ENCODE peak calls at places on chromosomes 4 and X, in nine cellular contexts. One of them, this sample, is unnamed.

GRCh38 chrX:23888887-23889501 is 18.7 kb downstream of the APOO start:
- DNase-seq in pons: no peak
- DNase-seq in activated T-cell treated with anti-CD3 and anti-CD28 coated beads, Interleukin-2, amount 50 U/mL, for 1 hour: no peak
- DNase-seq in activated CD4-positive, alpha-beta memory T cell treated with anti-CD3 and anti-CD28 coated beads, Interleukin-2, amount 10 ng/mL, durations not matched to agents 7 days and 5 days: no peak
- DNase-seq in GOT3: no peak
- DNase-seq in activated CD8-positive, alpha-beta memory T cell treated with anti-CD3 and anti-CD28 coated beads for 4 hours: no peak
- DNase-seq in T-helper 1 cell: no peak
- DNase-seq in NCI-H1092 treated with DMSO at 0.1 percent for 48 hours: no peak
- DNase-seq in NCI-H2029: no peak
- DNase-seq in this sample: no peak

GRCh38 chr4:102449751-102450352 is 51.3 kb upstream of the NFKB1 start:
- DNase-seq in pons: peak; percentile 90
- DNase-seq in activated T-cell treated with anti-CD3 and anti-CD28 coated beads, Interleukin-2, amount 50 U/mL, for 1 hour: no peak
- DNase-seq in activated CD4-positive, alpha-beta memory T cell treated with anti-CD3 and anti-CD28 coated beads, Interleukin-2, amount 10 ng/mL, durations not matched to agents 7 days and 5 days: peak; percentile 60
- DNase-seq in GOT3: no peak
- DNase-seq in activated CD8-positive, alpha-beta memory T cell treated with anti-CD3 and anti-CD28 coated beads for 4 hours: peak; percentile 17
- DNase-seq in T-helper 1 cell: peak; percentile 75
- DNase-seq in NCI-H1092 treated with DMSO at 0.1 percent for 48 hours: peak; percentile 79
- DNase-seq in NCI-H2029: peak; percentile 58
- DNase-seq in this sample: peak; percentile 45

GRCh38 chr4:4284827-4285618 is 4.9 kb downstream of the LYAR start:
- DNase-seq in pons: no peak
- DNase-seq in activated T-cell treated with anti-CD3 and anti-CD28 coated beads, Interleukin-2, amount 50 U/mL, for 1 hour: no peak
- DNase-seq in activated CD4-positive, alpha-beta memory T cell treated with anti-CD3 and anti-CD28 coated beads, Interleukin-2, amount 10 ng/mL, durations not matched to agents 7 days and 5 days: no peak
- DNase-seq in GOT3: no peak
- DNase-seq in activated CD8-positive, alpha-beta memory T cell treated with anti-CD3 and anti-CD28 coated beads for 4 hours: no peak
- DNase-seq in T-helper 1 cell: no peak
- DNase-seq in NCI-H1092 treated with DMSO at 0.1 percent for 48 hours: no peak
- DNase-seq in NCI-H2029: peak; percentile 4
- DNase-seq in this sample: no peak

GRCh38 chrX:11953615-11954014 is 184.7 kb upstream of the FRMPD4 start:
- DNase-seq in pons: no peak
- DNase-seq in activated T-cell treated with anti-CD3 and anti-CD28 coated beads, Interleukin-2, amount 50 U/mL, for 1 hour: no peak
- DNase-seq in activated CD4-positive, alpha-beta memory T cell treated with anti-CD3 and anti-CD28 coated beads, Interleukin-2, amount 10 ng/mL, durations not matched to agents 7 days and 5 days: no peak
- DNase-seq in GOT3: no peak
- DNase-seq in activated CD8-positive, alpha-beta memory T cell treated with anti-CD3 and anti-CD28 coated beads for 4 hours: no peak
- DNase-seq in T-helper 1 cell: no peak
- DNase-seq in NCI-H1092 treated with DMSO at 0.1 percent for 48 hours: no peak
- DNase-seq in NCI-H2029: no peak
- DNase-seq in this sample: no peak

GRCh38 chr4:187084696-187085095 is 361.0 kb upstream of the FAT1 start:
- DNase-seq in pons: no peak
- DNase-seq in activated T-cell treated with anti-CD3 and anti-CD28 coated beads, Interleukin-2, amount 50 U/mL, for 1 hour: no peak
- DNase-seq in activated CD4-positive, alpha-beta memory T cell treated with anti-CD3 and anti-CD28 coated beads, Interleukin-2, amount 10 ng/mL, durations not matched to agents 7 days and 5 days: no peak
- DNase-seq in GOT3: no peak
- DNase-seq in activated CD8-positive, alpha-beta memory T cell treated with anti-CD3 and anti-CD28 coated beads for 4 hours: no peak
- DNase-seq in T-helper 1 cell: no peak
- DNase-seq in NCI-H1092 treated with DMSO at 0.1 percent for 48 hours: no peak
- DNase-seq in NCI-H2029: no peak
- DNase-seq in this sample: no peak

GRCh38 chr4:81137446-81137845 is 77.6 kb downstream of the PRKG2 start:
- DNase-seq in pons: no peak
- DNase-seq in activated T-cell treated with anti-CD3 and anti-CD28 coated beads, Interleukin-2, amount 50 U/mL, for 1 hour: no peak
- DNase-seq in activated CD4-positive, alpha-beta memory T cell treated with anti-CD3 and anti-CD28 coated beads, Interleukin-2, amount 10 ng/mL, durations not matched to agents 7 days and 5 days: no peak
- DNase-seq in GOT3: no peak
- DNase-seq in activated CD8-positive, alpha-beta memory T cell treated with anti-CD3 and anti-CD28 coated beads for 4 hours: no peak
- DNase-seq in T-helper 1 cell: no peak
- DNase-seq in NCI-H1092 treated with DMSO at 0.1 percent for 48 hours: no peak
- DNase-seq in NCI-H2029: no peak
- DNase-seq in this sample: no peak

GRCh38 chr4:158624889-158625478 is 46.7 kb downstream of the C4orf46 start:
- DNase-seq in pons: peak; percentile 79
- DNase-seq in activated T-cell treated with anti-CD3 and anti-CD28 coated beads, Interleukin-2, amount 50 U/mL, for 1 hour: no peak
- DNase-seq in activated CD4-positive, alpha-beta memory T cell treated with anti-CD3 and anti-CD28 coated beads, Interleukin-2, amount 10 ng/mL, durations not matched to agents 7 days and 5 days: no peak
- DNase-seq in GOT3: no peak
- DNase-seq in activated CD8-positive, alpha-beta memory T cell treated with anti-CD3 and anti-CD28 coated beads for 4 hours: no peak
- DNase-seq in T-helper 1 cell: peak; percentile 10
- DNase-seq in NCI-H1092 treated with DMSO at 0.1 percent for 48 hours: peak; percentile 46
- DNase-seq in NCI-H2029: peak; percentile 24
- DNase-seq in this sample: peak; percentile 61

GRCh38 chrX:108090474-108091265 is 672 bp downstream of the PSMD10 start:
- DNase-seq in pons: peak; percentile 1
- DNase-seq in activated T-cell treated with anti-CD3 and anti-CD28 coated beads, Interleukin-2, amount 50 U/mL, for 1 hour: no peak
- DNase-seq in activated CD4-positive, alpha-beta memory T cell treated with anti-CD3 and anti-CD28 coated beads, Interleukin-2, amount 10 ng/mL, durations not matched to agents 7 days and 5 days: no peak
- DNase-seq in GOT3: no peak
- DNase-seq in activated CD8-positive, alpha-beta memory T cell treated with anti-CD3 and anti-CD28 coated beads for 4 hours: no peak
- DNase-seq in T-helper 1 cell: no peak
- DNase-seq in NCI-H1092 treated with DMSO at 0.1 percent for 48 hours: no peak
- DNase-seq in NCI-H2029: no peak
- DNase-seq in this sample: peak; percentile 6

GRCh38 chrX:120301960-120302359 is 9.3 kb downstream of the TMEM255A start:
- DNase-seq in pons: no peak
- DNase-seq in activated T-cell treated with anti-CD3 and anti-CD28 coated beads, Interleukin-2, amount 50 U/mL, for 1 hour: no peak
- DNase-seq in activated CD4-positive, alpha-beta memory T cell treated with anti-CD3 and anti-CD28 coated beads, Interleukin-2, amount 10 ng/mL, durations not matched to agents 7 days and 5 days: no peak
- DNase-seq in GOT3: no peak
- DNase-seq in activated CD8-positive, alpha-beta memory T cell treated with anti-CD3 and anti-CD28 coated beads for 4 hours: no peak
- DNase-seq in T-helper 1 cell: no peak
- DNase-seq in NCI-H1092 treated with DMSO at 0.1 percent for 48 hours: peak; percentile 16
- DNase-seq in NCI-H2029: no peak
- DNase-seq in this sample: no peak

GRCh38 chr4:122798101-122798500 is 28.5 kb upstream of the FGF2 start:
- DNase-seq in pons: peak; percentile 66
- DNase-seq in activated T-cell treated with anti-CD3 and anti-CD28 coated beads, Interleukin-2, amount 50 U/mL, for 1 hour: no peak
- DNase-seq in activated CD4-positive, alpha-beta memory T cell treated with anti-CD3 and anti-CD28 coated beads, Interleukin-2, amount 10 ng/mL, durations not matched to agents 7 days and 5 days: no peak
- DNase-seq in GOT3: peak; percentile 12
- DNase-seq in activated CD8-positive, alpha-beta memory T cell treated with anti-CD3 and anti-CD28 coated beads for 4 hours: no peak
- DNase-seq in T-helper 1 cell: no peak
- DNase-seq in NCI-H1092 treated with DMSO at 0.1 percent for 48 hours: no peak
- DNase-seq in NCI-H2029: no peak
- DNase-seq in this sample: peak; percentile 91

GRCh38 chrX:31383991-31384390 is 312.1 kb upstream of the FTHL17 start:
- DNase-seq in pons: no peak
- DNase-seq in activated T-cell treated with anti-CD3 and anti-CD28 coated beads, Interleukin-2, amount 50 U/mL, for 1 hour: no peak
- DNase-seq in activated CD4-positive, alpha-beta memory T cell treated with anti-CD3 and anti-CD28 coated beads, Interleukin-2, amount 10 ng/mL, durations not matched to agents 7 days and 5 days: no peak
- DNase-seq in GOT3: no peak
- DNase-seq in activated CD8-positive, alpha-beta memory T cell treated with anti-CD3 and anti-CD28 coated beads for 4 hours: no peak
- DNase-seq in T-helper 1 cell: no peak
- DNase-seq in NCI-H1092 treated with DMSO at 0.1 percent for 48 hours: no peak
- DNase-seq in NCI-H2029: no peak
- DNase-seq in this sample: no peak

GRCh38 chr4:17814140-17814539 is 3.4 kb downstream of the NCAPG start:
- DNase-seq in pons: no peak
- DNase-seq in activated T-cell treated with anti-CD3 and anti-CD28 coated beads, Interleukin-2, amount 50 U/mL, for 1 hour: no peak
- DNase-seq in activated CD4-positive, alpha-beta memory T cell treated with anti-CD3 and anti-CD28 coated beads, Interleukin-2, amount 10 ng/mL, durations not matched to agents 7 days and 5 days: no peak
- DNase-seq in GOT3: no peak
- DNase-seq in activated CD8-positive, alpha-beta memory T cell treated with anti-CD3 and anti-CD28 coated beads for 4 hours: no peak
- DNase-seq in T-helper 1 cell: no peak
- DNase-seq in NCI-H1092 treated with DMSO at 0.1 percent for 48 hours: no peak
- DNase-seq in NCI-H2029: no peak
- DNase-seq in this sample: peak; percentile 54

GRCh38 chr4:16626945-16627344 is 271.5 kb downstream of the LDB2 start:
- DNase-seq in pons: no peak
- DNase-seq in activated T-cell treated with anti-CD3 and anti-CD28 coated beads, Interleukin-2, amount 50 U/mL, for 1 hour: no peak
- DNase-seq in activated CD4-positive, alpha-beta memory T cell treated with anti-CD3 and anti-CD28 coated beads, Interleukin-2, amount 10 ng/mL, durations not matched to agents 7 days and 5 days: no peak
- DNase-seq in GOT3: peak; percentile 7
- DNase-seq in activated CD8-positive, alpha-beta memory T cell treated with anti-CD3 and anti-CD28 coated beads for 4 hours: no peak
- DNase-seq in T-helper 1 cell: no peak
- DNase-seq in NCI-H1092 treated with DMSO at 0.1 percent for 48 hours: no peak
- DNase-seq in NCI-H2029: no peak
- DNase-seq in this sample: peak; percentile 86

GRCh38 chrX:47216393-47216925 is 2.0 kb upstream of the CDK16 start:
- DNase-seq in pons: no peak
- DNase-seq in activated T-cell treated with anti-CD3 and anti-CD28 coated beads, Interleukin-2, amount 50 U/mL, for 1 hour: no peak
- DNase-seq in activated CD4-positive, alpha-beta memory T cell treated with anti-CD3 and anti-CD28 coated beads, Interleukin-2, amount 10 ng/mL, durations not matched to agents 7 days and 5 days: no peak
- DNase-seq in GOT3: no peak
- DNase-seq in activated CD8-positive, alpha-beta memory T cell treated with anti-CD3 and anti-CD28 coated beads for 4 hours: no peak
- DNase-seq in T-helper 1 cell: no peak
- DNase-seq in NCI-H1092 treated with DMSO at 0.1 percent for 48 hours: no peak
- DNase-seq in NCI-H2029: no peak
- DNase-seq in this sample: no peak

GRCh38 chrX:12975999-12976558 is 1.2 kb downstream of the TMSB4X start:
- DNase-seq in pons: no peak
- DNase-seq in activated T-cell treated with anti-CD3 and anti-CD28 coated beads, Interleukin-2, amount 50 U/mL, for 1 hour: peak; percentile 48
- DNase-seq in activated CD4-positive, alpha-beta memory T cell treated with anti-CD3 and anti-CD28 coated beads, Interleukin-2, amount 10 ng/mL, durations not matched to agents 7 days and 5 days: peak; percentile 52
- DNase-seq in GOT3: no peak
- DNase-seq in activated CD8-positive, alpha-beta memory T cell treated with anti-CD3 and anti-CD28 coated beads for 4 hours: no peak
- DNase-seq in T-helper 1 cell: peak; percentile 60
- DNase-seq in NCI-H1092 treated with DMSO at 0.1 percent for 48 hours: peak; percentile 52
- DNase-seq in NCI-H2029: no peak
- DNase-seq in this sample: peak; percentile 24

GRCh38 chr4:141635726-141636076 is 682 bp upstream of the IL15 start:
- DNase-seq in pons: no peak
- DNase-seq in activated T-cell treated with anti-CD3 and anti-CD28 coated beads, Interleukin-2, amount 50 U/mL, for 1 hour: no peak
- DNase-seq in activated CD4-positive, alpha-beta memory T cell treated with anti-CD3 and anti-CD28 coated beads, Interleukin-2, amount 10 ng/mL, durations not matched to agents 7 days and 5 days: no peak
- DNase-seq in GOT3: no peak
- DNase-seq in activated CD8-positive, alpha-beta memory T cell treated with anti-CD3 and anti-CD28 coated beads for 4 hours: no peak
- DNase-seq in T-helper 1 cell: no peak
- DNase-seq in NCI-H1092 treated with DMSO at 0.1 percent for 48 hours: no peak
- DNase-seq in NCI-H2029: no peak
- DNase-seq in this sample: no peak

GRCh38 chr4:174292473-174292872 is 8.8 kb downstream of the CEP44 start:
- DNase-seq in pons: no peak
- DNase-seq in activated T-cell treated with anti-CD3 and anti-CD28 coated beads, Interleukin-2, amount 50 U/mL, for 1 hour: no peak
- DNase-seq in activated CD4-positive, alpha-beta memory T cell treated with anti-CD3 and anti-CD28 coated beads, Interleukin-2, amount 10 ng/mL, durations not matched to agents 7 days and 5 days: no peak
- DNase-seq in GOT3: no peak
- DNase-seq in activated CD8-positive, alpha-beta memory T cell treated with anti-CD3 and anti-CD28 coated beads for 4 hours: no peak
- DNase-seq in T-helper 1 cell: no peak
- DNase-seq in NCI-H1092 treated with DMSO at 0.1 percent for 48 hours: no peak
- DNase-seq in NCI-H2029: no peak
- DNase-seq in this sample: no peak

GRCh38 chrX:19544693-19545305 is 29.5 kb upstream of the MAP3K15 start:
- DNase-seq in pons: peak; percentile 61
- DNase-seq in activated T-cell treated with anti-CD3 and anti-CD28 coated beads, Interleukin-2, amount 50 U/mL, for 1 hour: no peak
- DNase-seq in activated CD4-positive, alpha-beta memory T cell treated with anti-CD3 and anti-CD28 coated beads, Interleukin-2, amount 10 ng/mL, durations not matched to agents 7 days and 5 days: peak; percentile 38
- DNase-seq in GOT3: no peak
- DNase-seq in activated CD8-positive, alpha-beta memory T cell treated with anti-CD3 and anti-CD28 coated beads for 4 hours: no peak
- DNase-seq in T-helper 1 cell: peak; percentile 57
- DNase-seq in NCI-H1092 treated with DMSO at 0.1 percent for 48 hours: peak; percentile 50
- DNase-seq in NCI-H2029: peak; percentile 2
- DNase-seq in this sample: peak; percentile 33

GRCh38 chr4:18882468-18882867 is 860.9 kb upstream of the LCORL start:
- DNase-seq in pons: no peak
- DNase-seq in activated T-cell treated with anti-CD3 and anti-CD28 coated beads, Interleukin-2, amount 50 U/mL, for 1 hour: no peak
- DNase-seq in activated CD4-positive, alpha-beta memory T cell treated with anti-CD3 and anti-CD28 coated beads, Interleukin-2, amount 10 ng/mL, durations not matched to agents 7 days and 5 days: no peak
- DNase-seq in GOT3: no peak
- DNase-seq in activated CD8-positive, alpha-beta memory T cell treated with anti-CD3 and anti-CD28 coated beads for 4 hours: no peak
- DNase-seq in T-helper 1 cell: no peak
- DNase-seq in NCI-H1092 treated with DMSO at 0.1 percent for 48 hours: no peak
- DNase-seq in NCI-H2029: no peak
- DNase-seq in this sample: peak; percentile 48

GRCh38 chrX:47214435-47215077 is 3.9 kb upstream of the CDK16 start:
- DNase-seq in pons: no peak
- DNase-seq in activated T-cell treated with anti-CD3 and anti-CD28 coated beads, Interleukin-2, amount 50 U/mL, for 1 hour: peak; percentile 17
- DNase-seq in activated CD4-positive, alpha-beta memory T cell treated with anti-CD3 and anti-CD28 coated beads, Interleukin-2, amount 10 ng/mL, durations not matched to agents 7 days and 5 days: no peak
- DNase-seq in GOT3: no peak
- DNase-seq in activated CD8-positive, alpha-beta memory T cell treated with anti-CD3 and anti-CD28 coated beads for 4 hours: no peak
- DNase-seq in T-helper 1 cell: no peak
- DNase-seq in NCI-H1092 treated with DMSO at 0.1 percent for 48 hours: no peak
- DNase-seq in NCI-H2029: no peak
- DNase-seq in this sample: no peak

GRCh38 chr4:93960916-93961315 is 132.4 kb downstream of the ATOH1 start:
- DNase-seq in pons: no peak
- DNase-seq in activated T-cell treated with anti-CD3 and anti-CD28 coated beads, Interleukin-2, amount 50 U/mL, for 1 hour: no peak
- DNase-seq in activated CD4-positive, alpha-beta memory T cell treated with anti-CD3 and anti-CD28 coated beads, Interleukin-2, amount 10 ng/mL, durations not matched to agents 7 days and 5 days: no peak
- DNase-seq in GOT3: no peak
- DNase-seq in activated CD8-positive, alpha-beta memory T cell treated with anti-CD3 and anti-CD28 coated beads for 4 hours: no peak
- DNase-seq in T-helper 1 cell: no peak
- DNase-seq in NCI-H1092 treated with DMSO at 0.1 percent for 48 hours: no peak
- DNase-seq in NCI-H2029: no peak
- DNase-seq in this sample: no peak

GRCh38 chr4:52748432-52748831 is 2.8 kb downstream of the ERVMER34-1 start:
- DNase-seq in pons: no peak
- DNase-seq in activated T-cell treated with anti-CD3 and anti-CD28 coated beads, Interleukin-2, amount 50 U/mL, for 1 hour: no peak
- DNase-seq in activated CD4-positive, alpha-beta memory T cell treated with anti-CD3 and anti-CD28 coated beads, Interleukin-2, amount 10 ng/mL, durations not matched to agents 7 days and 5 days: no peak
- DNase-seq in GOT3: no peak
- DNase-seq in activated CD8-positive, alpha-beta memory T cell treated with anti-CD3 and anti-CD28 coated beads for 4 hours: no peak
- DNase-seq in T-helper 1 cell: no peak
- DNase-seq in NCI-H1092 treated with DMSO at 0.1 percent for 48 hours: no peak
- DNase-seq in NCI-H2029: peak; percentile 49
- DNase-seq in this sample: no peak

GRCh38 chrX:153381684-153382532 is 19.2 kb downstream of the PNMA6E start:
- DNase-seq in pons: peak; percentile 5
- DNase-seq in activated T-cell treated with anti-CD3 and anti-CD28 coated beads, Interleukin-2, amount 50 U/mL, for 1 hour: no peak
- DNase-seq in activated CD4-positive, alpha-beta memory T cell treated with anti-CD3 and anti-CD28 coated beads, Interleukin-2, amount 10 ng/mL, durations not matched to agents 7 days and 5 days: peak; percentile 40
- DNase-seq in GOT3: peak; percentile 14
- DNase-seq in activated CD8-positive, alpha-beta memory T cell treated with anti-CD3 and anti-CD28 coated beads for 4 hours: no peak
- DNase-seq in T-helper 1 cell: peak; percentile 45
- DNase-seq in NCI-H1092 treated with DMSO at 0.1 percent for 48 hours: peak; percentile 82
- DNase-seq in NCI-H2029: peak; percentile 61
- DNase-seq in this sample: peak; percentile 70

GRCh38 chrX:119453202-119453601 is 15.0 kb upstream of the SLC25A5 start:
- DNase-seq in pons: no peak
- DNase-seq in activated T-cell treated with anti-CD3 and anti-CD28 coated beads, Interleukin-2, amount 50 U/mL, for 1 hour: no peak
- DNase-seq in activated CD4-positive, alpha-beta memory T cell treated with anti-CD3 and anti-CD28 coated beads, Interleukin-2, amount 10 ng/mL, durations not matched to agents 7 days and 5 days: no peak
- DNase-seq in GOT3: no peak
- DNase-seq in activated CD8-positive, alpha-beta memory T cell treated with anti-CD3 and anti-CD28 coated beads for 4 hours: no peak
- DNase-seq in T-helper 1 cell: no peak
- DNase-seq in NCI-H1092 treated with DMSO at 0.1 percent for 48 hours: no peak
- DNase-seq in NCI-H2029: no peak
- DNase-seq in this sample: no peak

GRCh38 chr4:143186634-143187033 is 1.9 kb downstream of the USP38 start:
- DNase-seq in pons: peak; percentile 32
- DNase-seq in activated T-cell treated with anti-CD3 and anti-CD28 coated beads, Interleukin-2, amount 50 U/mL, for 1 hour: no peak
- DNase-seq in activated CD4-positive, alpha-beta memory T cell treated with anti-CD3 and anti-CD28 coated beads, Interleukin-2, amount 10 ng/mL, durations not matched to agents 7 days and 5 days: no peak
- DNase-seq in GOT3: no peak
- DNase-seq in activated CD8-positive, alpha-beta memory T cell treated with anti-CD3 and anti-CD28 coated beads for 4 hours: no peak
- DNase-seq in T-helper 1 cell: peak; percentile 43
- DNase-seq in NCI-H1092 treated with DMSO at 0.1 percent for 48 hours: no peak
- DNase-seq in NCI-H2029: no peak
- DNase-seq in this sample: no peak

GRCh38 chrX:26026179-26026578 is 112.0 kb upstream of the MAGEB18 start:
- DNase-seq in pons: no peak
- DNase-seq in activated T-cell treated with anti-CD3 and anti-CD28 coated beads, Interleukin-2, amount 50 U/mL, for 1 hour: no peak
- DNase-seq in activated CD4-positive, alpha-beta memory T cell treated with anti-CD3 and anti-CD28 coated beads, Interleukin-2, amount 10 ng/mL, durations not matched to agents 7 days and 5 days: no peak
- DNase-seq in GOT3: no peak
- DNase-seq in activated CD8-positive, alpha-beta memory T cell treated with anti-CD3 and anti-CD28 coated beads for 4 hours: no peak
- DNase-seq in T-helper 1 cell: no peak
- DNase-seq in NCI-H1092 treated with DMSO at 0.1 percent for 48 hours: no peak
- DNase-seq in NCI-H2029: no peak
- DNase-seq in this sample: no peak

GRCh38 chr4:83212041-83212851 is 72.4 kb downstream of the COQ2 start:
- DNase-seq in pons: no peak
- DNase-seq in activated T-cell treated with anti-CD3 and anti-CD28 coated beads, Interleukin-2, amount 50 U/mL, for 1 hour: peak; percentile 48
- DNase-seq in activated CD4-positive, alpha-beta memory T cell treated with anti-CD3 and anti-CD28 coated beads, Interleukin-2, amount 10 ng/mL, durations not matched to agents 7 days and 5 days: peak; percentile 74
- DNase-seq in GOT3: no peak
- DNase-seq in activated CD8-positive, alpha-beta memory T cell treated with anti-CD3 and anti-CD28 coated beads for 4 hours: peak; percentile 40
- DNase-seq in T-helper 1 cell: peak; percentile 82
- DNase-seq in NCI-H1092 treated with DMSO at 0.1 percent for 48 hours: no peak
- DNase-seq in NCI-H2029: peak; percentile 65
- DNase-seq in this sample: no peak

GRCh38 chr4:100009490-100009889 is 59.4 kb upstream of the H2AZ1 start:
- DNase-seq in pons: no peak
- DNase-seq in activated T-cell treated with anti-CD3 and anti-CD28 coated beads, Interleukin-2, amount 50 U/mL, for 1 hour: no peak
- DNase-seq in activated CD4-positive, alpha-beta memory T cell treated with anti-CD3 and anti-CD28 coated beads, Interleukin-2, amount 10 ng/mL, durations not matched to agents 7 days and 5 days: no peak
- DNase-seq in GOT3: no peak
- DNase-seq in activated CD8-positive, alpha-beta memory T cell treated with anti-CD3 and anti-CD28 coated beads for 4 hours: no peak
- DNase-seq in T-helper 1 cell: no peak
- DNase-seq in NCI-H1092 treated with DMSO at 0.1 percent for 48 hours: no peak
- DNase-seq in NCI-H2029: no peak
- DNase-seq in this sample: no peak